ENCODE peak calls at places on chromosomes 4 and X, in four cellular contexts. D is stimulated activated CD4-positive, alpha-beta T cell treated with anti-CD3 and anti-CD28 coated beads, TNF-alpha, amount 100 ng/mL, for 48 hours; U is activated CD8-positive, alpha-beta T cell treated with anti-CD3 and anti-CD28 coated beads for 36 hours; Y is hippocampal formation. A is an unnamed sample.

GRCh38 chr4:2364654-2365053 is 53.8 kb downstream of the ZFYVE28 start:
- DNase-seq in D (peak), U (peak), Y (no peak), A (peak)

GRCh38 chrX:18855919-18856644 is 127.8 kb downstream of the PHKA2 start:
- DNase-seq in D (no peak), U (no peak), Y (no peak), A (no peak)

GRCh38 chrX:48966796-48967579 is 4.7 kb downstream of the KCND1 start:
- DNase-seq in D (no peak), U (no peak), Y (no peak), A (no peak)

GRCh38 chr4:169337510-169337909 is 66.8 kb upstream of the SH3RF1 start:
- DNase-seq in D (no peak), U (no peak), Y (no peak), A (no peak)

GRCh38 chrX:141662781-141663180 is 35.8 kb downstream of the SPANXD start:
- DNase-seq in D (no peak), U (no peak), Y (no peak), A (no peak)

GRCh38 chr4:25358515-25359275 is 18.4 kb upstream of the ANAPC4 start:
- DNase-seq in D (no peak), U (no peak), Y (no peak), A (no peak)

GRCh38 chrX:136629084-136629750 is 18.7 kb upstream of the CD40LG start:
- DNase-seq in D (no peak), U (peak), Y (no peak), A (no peak)

GRCh38 chr4:8291701-8292387 is 22.3 kb downstream of the HTRA3 start:
- DNase-seq in D (no peak), U (no peak), Y (no peak), A (no peak)

GRCh38 chr4:2861631-2862436 is 18.2 kb downstream of the ADD1 start:
- DNase-seq in D (no peak), U (no peak), Y (no peak), A (no peak)

GRCh38 chrX:68880846-68881513 is 52.2 kb downstream of the EFNB1 start:
- DNase-seq in D (no peak), U (no peak), Y (no peak), A (no peak)

GRCh38 chr4:140653718-140654515 is 85.2 kb upstream of the UCP1 start:
- DNase-seq in D (no peak), U (no peak), Y (no peak), A (no peak)

GRCh38 chr4:6071959-6072720 is 53.9 kb upstream of the C4orf50 start:
- DNase-seq in D (no peak), U (no peak), Y (no peak), A (no peak)

GRCh38 chrX:80430826-80431501 is 10.7 kb downstream of the TENT5D start:
- DNase-seq in D (peak), U (peak), Y (no peak), A (no peak)

GRCh38 chr4:189136462-189136861 is 804.2 kb upstream of the FRG1 start:
- DNase-seq in D (no peak), U (no peak), Y (no peak), A (no peak)

A was measured in effector memory CD4-positive, alpha-beta T cell.